ENCODE peak calls at places on chromosomes 1 and 21, in six cellular contexts. V, N, Q, F, G and S are unnamed samples.

GRCh38 chr21:44296916-44297315 is 2.9 kb upstream of the PFKL start:
- DNase-seq in V (no peak), Q (no peak), F (no peak), N (no peak), G (no peak), S (no peak)

GRCh38 chr1:197917813-197918646 is 858 bp downstream of the LHX9 start:
- DNase-seq in V (no peak), Q (no peak), N (no peak), G (no peak), F (peak; percentile 50), S (no peak)

GRCh38 chr1:160425847-160426246 is 25.5 kb downstream of the VANGL2 start:
- DNase-seq in G (no peak), F (no peak), N (no peak), Q (no peak), V (no peak), S (no peak)

GRCh38 chr1:44119525-44119924 is 904 bp downstream of the KLF17 start:
- DNase-seq in Q (no peak), G (no peak), N (no peak), F (no peak), V (no peak), S (no peak)

GRCh38 chr1:156337052-156337887 is 822 bp downstream of the CCT3 start:
- DNase-seq in G (no peak), N (no peak), Q (peak; percentile 10), V (no peak), F (no peak), S (no peak)

GRCh38 chr21:38531610-38532009 is 33.3 kb upstream of the ERG start:
- DNase-seq in G (no peak), Q (no peak), F (no peak), V (no peak), N (no peak), S (no peak)

GRCh38 chr1:240927815-240928214 is 315.9 kb upstream of the GREM2 start:
- DNase-seq in V (no peak), Q (no peak), G (no peak), N (no peak), F (no peak), S (no peak)

GRCh38 chr1:30425046-30425445 is 298.3 kb downstream of the MATN1 start:
- DNase-seq in Q (no peak), F (no peak), N (no peak), G (no peak), V (no peak), S (no peak)

GRCh38 chr1:205056188-205056611 is 13.2 kb downstream of the CNTN2 start:
- DNase-seq in V (no peak), N (no peak), G (no peak), F (no peak), Q (no peak), S (no peak)

GRCh38 chr1:159867322-159868064 is 5.0 kb upstream of the VSIG8 start:
- DNase-seq in V (no peak), G (no peak), Q (no peak), F (peak; percentile 85), N (no peak), S (no peak)

GRCh38 chr1:56710646-56711045 is 65.5 kb downstream of the PRKAA2 start:
- DNase-seq in V (no peak), F (no peak), N (no peak), G (no peak), Q (no peak), S (no peak)

GRCh38 chr1:234554478-234555311 is 55.3 kb downstream of the IRF2BP2 start:
- DNase-seq in F (no peak), V (no peak), Q (no peak), N (no peak), G (no peak), S (no peak)

GRCh38 chr1:56904706-56905105 is 50.1 kb downstream of the C8A start:
- DNase-seq in N (no peak), V (no peak), G (no peak), Q (no peak), F (no peak), S (no peak)

GRCh38 chr1:89971600-89971999 is 23.3 kb upstream of the ZNF326 start:
- DNase-seq in G (no peak), Q (no peak), V (no peak), F (no peak), N (no peak), S (no peak)

GRCh38 chr1:232385221-232385620 is 244.7 kb downstream of the SIPA1L2 start:
- DNase-seq in G (no peak), Q (no peak), F (no peak), V (no peak), N (no peak), S (no peak)

GRCh38 chr1:15718199-15718601 is 17.9 kb upstream of the SLC25A34 start:
- DNase-seq in V (no peak), Q (no peak), N (no peak), F (no peak), G (no peak), S (no peak)

GRCh38 chr21:45594721-45595489 is 48.6 kb upstream of the PCBP3 start:
- DNase-seq in F (peak; percentile 23), N (no peak), Q (no peak), V (no peak), G (no peak), S (no peak)

GRCh38 chr1:160834945-160835565 is 27.6 kb downstream of the CD244 start:
- DNase-seq in N (no peak), F (no peak), V (peak; percentile 56), G (peak; percentile 17), Q (no peak), S (no peak)

GRCh38 chr1:56237491-56238064 is 341.8 kb downstream of the PLPP3 start:
- DNase-seq in G (no peak), N (no peak), V (no peak), F (no peak), Q (no peak), S (no peak)

GRCh38 chr1:110249256-110249655 is 39.1 kb downstream of the KCNC4 start:
- DNase-seq in N (no peak), F (no peak), G (no peak), Q (no peak), V (no peak), S (no peak)

GRCh38 chr1:45244660-45245059 is 38.3 kb upstream of the ZSWIM5 start:
- DNase-seq in N (no peak), F (no peak), Q (no peak), G (no peak), V (no peak), S (no peak)

GRCh38 chr1:206050655-206051235 is 2.2 kb upstream of the RHEX start:
- DNase-seq in F (no peak), V (peak; percentile 49), G (peak; percentile 13), Q (peak; percentile 70), N (no peak), S (peak; percentile 5)